ENCODE peak calls at places on chromosomes 16 and 17, in five cellular contexts. E is posterior cingulate gyrus; Q is ELR; V is stimulated activated naive CD8-positive, alpha-beta T cell treated with anti-CD3 and anti-CD28 coated beads, Interleukin-15, amount 100 ng/mL, for 72 hours; Z is EL. J is an unnamed sample.

GRCh38 chr17:36675250-36675649 is 73.9 kb downstream of the MRM1 start:
- DNase-seq in Q (no peak), Z (no peak), E (no peak), V (peak; percentile 21), J (no peak)

GRCh38 chr16:78210305-78210704 is 110.9 kb downstream of the WWOX start:
- DNase-seq in Z (no peak), Q (peak; percentile 1), E (no peak), V (no peak), J (no peak)

GRCh38 chr17:35577826-35578194 is 561 bp downstream of the PEX12 start:
- DNase-seq in Q (peak; percentile 36), Z (peak; percentile 20), V (no peak), E (no peak), J (no peak)

GRCh38 chr17:11461993-11462548 is 136.2 kb upstream of the DNAH9 start:
- DNase-seq in V (no peak), Q (no peak), Z (no peak), E (no peak), J (no peak)

GRCh38 chr17:41773190-41773588 is 13.3 kb downstream of the JUP start:
- DNase-seq in V (no peak), E (no peak), Z (peak; percentile 86), Q (peak; percentile 91), J (no peak)

GRCh38 chr17:21418446-21419298 is 42.5 kb downstream of the KCNJ12 start:
- DNase-seq in Z (no peak), E (peak; percentile 59), Q (no peak), V (no peak), J (no peak)

GRCh38 chr17:50557265-50558029 is 3.1 kb upstream of the CACNA1G start:
- DNase-seq in Z (no peak), V (no peak), E (no peak), Q (no peak), J (no peak)

GRCh38 chr16:48537909-48538745 is 71.9 kb downstream of the N4BP1 start:
- DNase-seq in Q (no peak), Z (no peak), E (no peak), V (no peak), J (no peak)

GRCh38 chr17:57921342-57921741 is 33.9 kb downstream of the CUEDC1 start:
- DNase-seq in Q (no peak), Z (no peak), V (no peak), E (no peak), J (no peak)

J was measured in GM06990.